ENCODE peak calls at places on chromosomes 4 and X, in five cellular contexts. E is NB4; R is lower leg skin; Q is tibial nerve; S is effector memory CD4-positive, alpha-beta T cell. N is an unnamed sample.

GRCh38 chr4:158484173-158484885 is 37.4 kb upstream of the RXFP1 start:
- DNase-seq in R (no peak), E (no peak), Q (no peak), S (no peak), N (no peak)

GRCh38 chrX:46707274-46707965 is 51.5 kb downstream of the SLC9A7 start:
- DNase-seq in S (no peak), Q (no peak), R (no peak), E (no peak), N (no peak)

GRCh38 chr4:188417181-188417580 is 277.9 kb downstream of the TRIML1 start:
- DNase-seq in Q (no peak), S (no peak), R (no peak), E (peak), N (no peak)

GRCh38 chr4:77959566-77960338 is 97.1 kb downstream of the MRPL1 start:
- DNase-seq in S (no peak), Q (peak), R (no peak), E (peak), N (no peak)

GRCh38 chrX:103187953-103188475 is 26.9 kb upstream of the BEX4 start:
- DNase-seq in S (no peak), Q (no peak), R (no peak), E (no peak), N (no peak)

GRCh38 chr4:73978886-73979285 is 2.9 kb downstream of the PF4 start:
- DNase-seq in R (no peak), Q (no peak), E (no peak), S (no peak), N (no peak)

GRCh38 chrX:16528620-16529019 is 121.3 kb upstream of the S100G start:
- DNase-seq in Q (no peak), E (no peak), R (no peak), S (peak), N (no peak)

GRCh38 chrX:139202742-139203410 is 327.7 kb upstream of the F9 start:
- DNase-seq in S (no peak), R (no peak), E (no peak), Q (no peak), N (no peak)

GRCh38 chr4:64756016-64756415 is 346.8 kb upstream of the TECRL start:
- DNase-seq in R (no peak), Q (no peak), E (peak), S (no peak), N (no peak)

GRCh38 chr4:155758500-155759371 is at the start of gene GUCY1B1:
- DNase-seq in S (peak), Q (peak), E (no peak), R (peak), N (peak)

GRCh38 chr4:5921981-5922380 is 29.1 kb upstream of the CRMP1 start:
- DNase-seq in Q (no peak), E (no peak), R (no peak), S (no peak), N (no peak)

GRCh38 chr4:94480362-94480951 is 28.7 kb downstream of the PDLIM5 start:
- DNase-seq in R (no peak), S (no peak), Q (no peak), E (no peak), N (no peak)

GRCh38 chr4:84573738-84574720 is 8.9 kb upstream of the CDS1 start:
- DNase-seq in Q (no peak), R (no peak), S (no peak), E (peak), N (no peak)

GRCh38 chr4:10106421-10107039 is 10.1 kb downstream of the WDR1 start:
- DNase-seq in E (peak), S (peak), R (peak), Q (peak), N (peak)

GRCh38 chrX:132618810-132619209 is 130.0 kb upstream of the MBNL3 start:
- DNase-seq in R (no peak), E (no peak), S (no peak), Q (no peak), N (no peak)

GRCh38 chr4:80926446-80926845 is 104.1 kb upstream of the BMP3 start:
- DNase-seq in R (no peak), Q (no peak), S (no peak), E (no peak), N (no peak)

GRCh38 chr4:87071401-87071800 is 136.6 kb downstream of the AFF1 start:
- DNase-seq in R (no peak), S (no peak), Q (no peak), E (no peak), N (no peak)

GRCh38 chr4:17758459-17758858 is 23.0 kb downstream of the FAM184B start:
- DNase-seq in S (no peak), R (no peak), E (no peak), Q (no peak), N (no peak)

GRCh38 chr4:122577808-122578781 is 42.8 kb downstream of the IL21 start:
- DNase-seq in E (peak), Q (peak), R (no peak), S (peak), N (no peak)

GRCh38 chr4:185117300-185117934 is 25.6 kb upstream of the SLC25A4 start:
- DNase-seq in Q (no peak), S (no peak), R (no peak), E (no peak), N (no peak)

GRCh38 chr4:139465922-139466321 is 12.0 kb downstream of the RAB33B start:
- DNase-seq in Q (no peak), E (no peak), S (no peak), R (no peak), N (no peak)

GRCh38 chr4:10299601-10300000 is 157.6 kb downstream of the ZNF518B start:
- DNase-seq in E (no peak), Q (no peak), R (no peak), S (no peak), N (no peak)

GRCh38 chrX:19794690-19795089 is 92.7 kb downstream of the SH3KBP1 start:
- DNase-seq in S (no peak), E (no peak), Q (no peak), R (no peak), N (no peak)

GRCh38 chrX:143580266-143580665 is 55.6 kb downstream of the SLITRK4 start:
- DNase-seq in S (no peak), E (peak), R (peak), Q (no peak), N (no peak)

GRCh38 chr4:44186096-44186849 is 262.3 kb downstream of the KCTD8 start:
- DNase-seq in E (no peak), Q (no peak), S (no peak), R (no peak), N (no peak)

GRCh38 chr4:135510582-135510981 is 1309.0 kb upstream of the PABPC4L start:
- DNase-seq in S (no peak), E (no peak), Q (no peak), R (no peak), N (no peak)

GRCh38 chr4:135515295-135515694 is 1313.7 kb upstream of the PABPC4L start:
- DNase-seq in S (no peak), Q (no peak), E (no peak), R (no peak), N (no peak)
- H3K4me3 ChIP-seq in S (no peak), Q (no peak), E (no peak), R (no peak), N (no peak)

GRCh38 chrX:23331701-23332100 is 2.9 kb upstream of the PTCHD1 start:
- DNase-seq in Q (no peak), S (no peak), E (no peak), R (no peak), N (no peak)
- H3K4me3 ChIP-seq in Q (no peak), S (no peak), E (no peak), R (no peak), N (no peak)

DNA sequence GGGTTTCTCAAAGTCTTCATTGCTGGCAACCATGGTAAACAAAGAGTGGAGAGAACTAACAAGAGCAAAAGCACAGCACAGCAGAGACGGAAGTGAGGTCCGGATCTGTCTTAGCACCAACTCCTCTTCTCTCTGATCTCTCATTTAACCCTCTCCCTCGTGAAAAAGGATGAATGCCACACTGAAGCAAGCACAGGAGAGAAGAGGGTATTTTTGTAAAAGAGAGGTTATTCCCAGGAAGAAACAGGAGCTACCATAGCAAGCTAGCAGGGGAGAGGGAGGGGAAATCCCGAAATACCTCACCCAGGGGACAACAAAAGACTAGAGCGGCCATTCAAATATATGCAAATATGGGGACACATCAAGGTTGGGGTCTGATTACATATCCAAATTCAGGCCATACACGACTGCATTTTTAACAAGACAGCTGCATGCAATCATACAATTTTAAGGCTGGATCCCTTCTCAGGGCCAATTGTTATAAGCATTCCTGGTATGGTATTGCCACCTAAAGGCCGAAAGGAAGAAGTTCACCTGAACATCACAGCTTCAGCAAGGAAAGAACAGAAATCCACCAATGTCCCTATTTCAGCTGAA is 46.6 kb downstream of the CD40LG start:
- DNase-seq in Q (no peak), E (peak), S (no peak), R (no peak), N (no peak)
- H3K4me3 ChIP-seq in Q (no peak), E (no peak), S (no peak), R (no peak), N (no peak)

DNA sequence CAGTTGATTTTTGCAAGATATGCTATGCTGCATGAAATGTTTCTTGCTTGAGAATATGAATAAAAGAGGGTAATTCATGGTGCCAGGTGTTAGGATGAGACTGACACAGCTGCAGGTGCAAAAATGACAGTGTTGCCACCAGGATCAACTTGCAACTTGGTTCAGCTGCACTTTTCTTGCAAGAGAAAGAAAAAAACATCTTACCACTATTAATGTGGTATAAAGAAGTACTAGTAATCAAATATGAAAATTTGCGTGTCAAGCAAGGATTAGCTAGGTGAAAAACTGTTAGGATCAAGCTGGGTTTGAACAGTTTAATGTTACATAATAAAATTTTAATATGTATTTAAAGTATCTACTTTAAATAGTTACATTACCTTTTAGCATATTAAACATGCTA is 49.6 kb downstream of the CHIC2 start:
- DNase-seq in R (no peak), S (no peak), Q (no peak), E (no peak), N (no peak)
- H3K4me3 ChIP-seq in R (no peak), S (no peak), Q (no peak), E (no peak), N (no peak)

GRCh38 chr4:104516884-104517283 is 22.2 kb upstream of the CXXC4 start:
- DNase-seq in Q (no peak), E (no peak), R (no peak), S (no peak), N (no peak)

GRCh38 chr4:104524591-104524990 is 29.9 kb upstream of the CXXC4 start:
- DNase-seq in R (no peak), S (no peak), Q (no peak), E (no peak), N (no peak)

GRCh38 chr4:104524026-104524425 is 29.3 kb upstream of the CXXC4 start:
- DNase-seq in Q (no peak), E (no peak), R (no peak), S (no peak), N (no peak)

DNA sequence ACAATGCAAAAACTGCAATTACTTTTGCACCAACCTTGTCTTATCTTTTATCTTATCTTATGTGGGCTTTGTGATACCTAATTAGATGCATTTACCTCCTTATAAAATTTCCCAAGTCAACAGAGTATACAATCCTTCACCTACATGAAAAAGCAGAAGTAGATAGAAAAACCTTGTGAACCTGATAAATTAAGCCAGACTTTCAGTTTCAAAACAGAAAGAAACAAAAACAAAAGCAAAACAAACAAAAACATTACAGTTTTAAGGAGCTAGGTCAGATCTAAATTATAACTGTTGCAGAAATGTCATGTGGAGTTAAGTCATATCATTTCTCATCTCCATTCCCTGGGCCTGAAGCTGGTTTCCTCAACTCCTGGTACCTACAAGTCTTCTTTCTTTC is 24.9 kb upstream of the CXXC4 start:
- DNase-seq in E (no peak), Q (no peak), R (no peak), S (no peak), N (no peak)
- H3K4me3 ChIP-seq in E (no peak), Q (no peak), R (no peak), S (no peak), N (no peak)

GRCh38 chr4:102598759-102599379 is 97.7 kb downstream of the NFKB1 start:
- DNase-seq in E (no peak), S (no peak), R (no peak), Q (no peak), N (no peak)
- H3K4me3 ChIP-seq in E (no peak), S (no peak), R (no peak), Q (no peak), N (no peak)

GRCh38 chr4:123706961-123707360 is 310.4 kb downstream of the SPRY1 start:
- DNase-seq in S (no peak), R (no peak), Q (no peak), E (no peak), N (no peak)

GRCh38 chr4:123699823-123700822 is 303.5 kb downstream of the SPRY1 start:
- DNase-seq in E (no peak), Q (no peak), S (no peak), R (no peak), N (no peak)

GRCh38 chr4:123705419-123705818 is 308.8 kb downstream of the SPRY1 start:
- DNase-seq in S (no peak), Q (no peak), R (no peak), E (no peak), N (no peak)

GRCh38 chr4:123696712-123697111 is 300.1 kb downstream of the SPRY1 start:
- DNase-seq in S (no peak), E (peak), R (no peak), Q (no peak), N (no peak)

DNA sequence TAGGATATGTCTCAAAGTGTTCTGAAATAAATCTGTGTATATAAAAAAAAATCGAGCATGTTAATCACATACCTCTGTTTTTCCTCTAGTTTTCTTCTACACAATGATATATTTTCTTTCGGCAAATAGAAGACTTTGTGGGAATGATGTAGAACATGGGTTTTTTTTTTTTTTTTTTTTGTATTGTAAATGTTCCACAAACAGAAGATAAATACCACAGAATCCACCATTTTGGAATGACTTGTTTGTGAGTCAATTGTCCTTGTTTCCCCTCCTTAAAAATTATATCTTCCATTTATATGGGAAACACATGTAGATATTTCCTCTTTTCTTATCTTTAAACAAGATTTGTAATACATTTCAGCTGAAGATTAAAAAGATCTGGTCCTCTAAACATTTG is 304.5 kb downstream of the SPRY1 start:
- DNase-seq in R (no peak), S (no peak), Q (no peak), E (no peak), N (no peak)
- H3K4me3 ChIP-seq in R (no peak), S (no peak), Q (no peak), E (no peak), N (no peak)

GRCh38 chrX:69503835-69504625 is at the start of gene NALF2:
- DNase-seq in S (no peak), E (peak), Q (peak), R (peak), N (peak)

GRCh38 chrX:69505772-69506616 is 1.9 kb downstream of the NALF2 start:
- DNase-seq in E (no peak), R (no peak), Q (no peak), S (no peak), N (peak)

GRCh38 chrX:69501433-69501832 is 2.7 kb upstream of the NALF2 start:
- DNase-seq in E (peak), R (no peak), S (no peak), Q (no peak), N (peak)

GRCh38 chrX:69504626-69505612 is 793 bp downstream of the NALF2 start:
- DNase-seq in R (no peak), Q (no peak), E (no peak), S (no peak), N (peak)

DNA sequence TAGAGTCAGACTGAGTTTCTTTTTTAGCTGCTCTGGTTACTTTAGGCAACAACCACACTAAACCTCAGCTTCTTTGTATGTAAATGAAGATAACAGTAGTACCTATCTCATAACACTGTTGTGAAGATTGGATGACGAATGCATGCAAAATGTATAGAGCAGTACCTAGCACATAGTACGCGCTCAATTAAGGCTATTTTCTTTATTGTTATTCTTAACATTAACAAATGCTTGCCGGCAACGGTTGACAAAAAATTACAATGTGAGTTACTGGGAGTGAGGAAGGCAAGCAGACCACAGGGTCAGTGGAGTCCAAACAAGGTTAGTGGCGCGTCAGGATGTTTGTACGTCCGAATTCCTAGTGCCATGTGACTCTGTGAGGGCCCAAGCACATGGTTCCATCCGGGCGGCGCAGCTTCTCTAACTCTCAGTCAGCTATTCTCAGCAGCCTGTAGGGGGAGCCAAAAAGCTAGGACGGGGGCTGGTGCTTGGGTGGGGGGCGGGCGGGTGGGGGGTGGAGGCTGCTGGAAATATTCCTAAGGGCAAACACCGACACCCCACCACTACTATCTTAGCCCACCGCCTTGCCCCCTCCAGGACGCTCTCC is 795 bp upstream of the NALF2 start:
- DNase-seq in S (no peak), E (no peak), R (no peak), Q (no peak), N (no peak)
- H3K4me3 ChIP-seq in S (no peak), E (no peak), R (no peak), Q (peak), N (no peak)

N was measured in lung.